ENCODE peak calls at places on chromosomes 2 and 18, in four cellular contexts. P, H, F and E are unnamed samples.

GRCh38 chr2:186891219-186891621 is 42.2 kb upstream of the ZSWIM2 start:
- DNase-seq in P (peak; percentile 55), H (no peak), F (no peak), E (peak; percentile 24)

GRCh38 chr2:27888790-27889189 is 1.4 kb downstream of the RBKS start:
- DNase-seq in F (no peak), H (no peak), P (peak; percentile 72), E (no peak)

GRCh38 chr18:74425161-74425560 is 31.9 kb downstream of the DIPK1C start:
- DNase-seq in P (no peak), F (no peak), H (no peak), E (no peak)

GRCh38 chr2:122705751-122706150 is 950.3 kb downstream of the TSN start:
- DNase-seq in H (no peak), F (no peak), P (no peak), E (no peak)

GRCh38 chr2:53448591-53448990 is 319.0 kb upstream of the CHAC2 start:
- DNase-seq in F (no peak), P (peak; percentile 12), H (no peak), E (no peak)

GRCh38 chr2:9003366-9003615 is 193 bp downstream of the MBOAT2 start:
- DNase-seq in H (no peak), F (no peak), P (no peak), E (no peak)

GRCh38 chr2:234463626-234464290 is 33.1 kb downstream of the ARL4C start:
- DNase-seq in F (no peak), P (peak; percentile 53), H (no peak), E (peak; percentile 92)

GRCh38 chr18:12656671-12657047 is 1.2 kb downstream of the SPIRE1 start:
- DNase-seq in P (peak; percentile 40), H (no peak), F (no peak), E (no peak)

GRCh38 chr18:9648431-9649163 is 34.2 kb upstream of the PPP4R1 start:
- DNase-seq in F (no peak), P (no peak), H (no peak), E (peak; percentile 98)

GRCh38 chr18:2606335-2606734 is 35.0 kb downstream of the NDC80 start:
- DNase-seq in F (no peak), H (no peak), P (peak; percentile 19), E (no peak)

GRCh38 chr18:2610549-2610948 is 39.2 kb downstream of the NDC80 start:
- DNase-seq in H (no peak), F (no peak), P (no peak), E (no peak)

GRCh38 chr18:2612996-2613395 is 41.6 kb downstream of the NDC80 start:
- DNase-seq in F (no peak), P (no peak), H (no peak), E (no peak)

DNA sequence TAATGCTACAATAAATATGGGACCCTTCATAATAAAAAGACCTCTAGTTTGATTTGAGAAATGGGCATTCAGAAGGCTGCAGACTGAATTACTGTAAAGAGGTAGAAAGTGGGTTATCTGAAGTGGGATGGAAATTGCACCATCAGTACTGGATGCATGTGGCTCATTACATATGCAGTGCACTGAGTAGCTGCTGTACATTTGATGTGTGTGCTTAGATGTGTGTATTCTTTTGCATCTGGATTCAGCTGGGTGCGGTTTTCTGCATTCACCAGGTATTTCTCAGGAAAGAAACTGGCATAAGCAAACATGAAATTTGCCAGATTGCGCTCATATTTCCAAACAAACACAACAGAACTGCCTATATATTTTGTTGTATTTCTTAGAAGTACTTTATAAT is 38.2 kb downstream of the NDC80 start:
- DNase-seq in F (no peak), P (no peak), H (no peak), E (no peak)
- TF ChIP-seq CTCF in F (no peak), P (no peak), H (no peak), E (no peak)

DNA sequence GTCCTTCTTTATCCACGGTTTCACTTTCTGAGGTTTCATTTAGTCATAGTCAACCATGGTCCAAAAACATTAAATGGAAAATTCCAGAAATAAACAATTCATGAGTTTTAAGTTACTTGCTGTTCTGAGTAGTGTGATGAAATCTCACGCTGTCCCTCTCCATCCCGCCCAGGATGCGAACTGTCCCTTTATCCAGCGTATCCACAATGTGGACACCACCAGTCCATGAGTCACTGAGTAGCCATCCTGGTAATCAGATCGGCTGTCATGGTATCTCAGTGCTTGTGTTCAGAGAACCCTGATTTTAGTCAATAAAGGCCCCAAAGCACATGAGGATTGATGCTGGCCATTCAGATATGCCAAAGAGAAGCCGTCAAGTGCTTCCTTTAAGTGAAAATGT is 3.7 kb downstream of the SP140L start:
- DNase-seq in H (no peak), F (no peak), P (peak; percentile 48), E (no peak)
- H3K4me1 ChIP-seq in H (no peaks in the 10 kb centered on the region), F (no peaks in the 10 kb centered on the region), P (no peaks in the 10 kb centered on the region), E (peaks cover 12% of the 10 kb centered on the region)

GRCh38 chr2:46548521-46549144 is 69.3 kb downstream of the TMEM247 start:
- DNase-seq in P (no peak), H (no peak), F (no peak), E (no peak)

GRCh38 chr2:46548103-46548486 is 68.7 kb downstream of the TMEM247 start:
- DNase-seq in H (no peak), P (no peak), F (no peak), E (no peak)

GRCh38 chr2:46549159-46549902 is 70.0 kb downstream of the TMEM247 start:
- DNase-seq in P (no peak), H (no peak), F (no peak), E (no peak)

GRCh38 chr2:46547223-46548102 is 68.1 kb downstream of the TMEM247 start:
- DNase-seq in H (peak; percentile 68), F (no peak), P (no peak), E (no peak)

DNA sequence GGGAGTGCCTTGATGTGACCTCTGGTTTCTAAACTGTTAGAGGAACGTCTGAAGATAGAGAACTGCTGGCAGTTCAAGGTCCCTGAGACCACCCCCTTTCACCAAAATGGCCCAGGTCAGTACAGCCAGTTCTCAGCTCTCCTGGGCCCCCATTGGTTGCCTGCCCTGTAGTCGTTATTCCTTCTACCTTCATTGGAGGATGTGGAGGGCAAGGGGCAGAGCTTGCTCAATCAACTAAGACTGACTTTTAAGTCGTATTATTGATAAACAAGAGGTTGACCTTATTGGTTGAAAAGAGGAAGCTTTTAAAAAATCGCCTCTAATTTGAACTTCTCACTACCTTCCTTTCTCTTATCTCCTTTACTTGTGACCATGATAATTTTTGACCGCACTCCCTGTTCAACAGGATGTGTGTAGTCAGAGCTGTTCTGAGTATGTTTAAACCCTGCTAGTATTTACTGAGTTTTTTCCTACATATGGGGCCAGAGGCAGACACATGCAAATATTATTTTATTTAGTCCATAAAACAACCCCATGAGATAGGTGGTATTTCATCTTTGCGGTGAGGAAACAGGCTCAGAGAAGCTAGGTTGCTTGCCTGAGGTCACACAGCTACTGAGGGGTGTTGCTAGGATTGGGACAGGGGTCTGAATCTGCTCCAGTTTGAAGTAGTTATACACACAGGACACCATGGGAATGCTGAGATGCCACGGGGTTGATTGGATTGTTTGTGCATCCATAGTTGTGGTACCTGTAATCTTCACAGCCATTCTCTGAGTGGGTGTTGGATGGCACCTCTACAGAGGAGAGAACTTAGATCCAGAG is 65.9 kb downstream of the TMEM247 start:
- DNase-seq in H (no peak), P (no peak), F (no peak), E (no peak)
- H3K27ac ChIP-seq in H (peak overlapping the region; percentile 82), P (peak overlapping the region; percentile 39), F (peak overlapping the region; percentile 83), E (no peak overlapping the region)

GRCh38 chr2:150484006-150484405 is 3.5 kb downstream of the RND3 start:
- DNase-seq in F (no peak), P (no peak), H (no peak), E (no peak)

GRCh38 chr2:150485871-150486538 is 1.5 kb downstream of the RND3 start:
- DNase-seq in F (peak; percentile 49), H (peak; percentile 77), P (peak; percentile 88), E (peak; percentile 55)

GRCh38 chr2:150484461-150484931 is 3.0 kb downstream of the RND3 start:
- DNase-seq in F (no peak), P (no peak), H (no peak), E (peak; percentile 64)

GRCh38 chr2:150486539-150487484 is 655 bp downstream of the RND3 start:
- DNase-seq in F (no peak), H (peak; percentile 57), P (peak; percentile 62), E (no peak)

GRCh38 chr2:150485114-150485870 is 2.2 kb downstream of the RND3 start:
- DNase-seq in P (peak; percentile 73), F (peak; percentile 52), H (peak; percentile 71), E (peak; percentile 70)
- TF ChIP-seq CTCF in P (no peak), F (peak; percentile 16), H (peak; percentile 27), E (peak; percentile 20)

GRCh38 chr2:168216351-168217005 is 30.9 kb downstream of the STK39 start:
- DNase-seq in P (peak; percentile 80), F (no peak), H (no peak), E (no peak)
- H3K4me1 ChIP-seq in P (peaks cover 22% of the 10 kb centered on the region), F (no peaks in the 10 kb centered on the region), H (peaks cover 3% of the 10 kb centered on the region), E (peaks cover 28% of the 10 kb centered on the region)

GRCh38 chr2:33038230-33038629 is 91.5 kb downstream of the LTBP1 start:
- DNase-seq in P (no peak), H (no peak), F (no peak), E (peak; percentile 79)

GRCh38 chr2:33042226-33042625 is 95.5 kb downstream of the LTBP1 start:
- DNase-seq in F (no peak), P (no peak), H (no peak), E (no peak)

GRCh38 chr2:33038799-33039198 is 92.0 kb downstream of the LTBP1 start:
- DNase-seq in P (no peak), F (no peak), H (no peak), E (no peak)

GRCh38 chr2:33042819-33043218 is 96.1 kb downstream of the LTBP1 start:
- DNase-seq in H (no peak), F (no peak), P (no peak), E (no peak)

GRCh38 chr2:33040541-33040940 is 93.8 kb downstream of the LTBP1 start:
- DNase-seq in F (no peak), P (no peak), H (no peak), E (no peak)
- H3K27ac ChIP-seq in F (no peak overlapping the region), P (no peak overlapping the region), H (peak overlapping the region; percentile 10), E (no peak overlapping the region)